ENCODE peak calls at places on chromosome X, in five cellular contexts. One of them, this sample, is unnamed.
A peak's percentile ranks its signal among the peaks of the same experiment; 100 is the strongest.

GRCh38 chrX:48786341-48786800 is at the start of gene GATA1:
- DNase-seq in H1: no peak
- DNase-seq in K562: peak; percentile 87
- DNase-seq in GM12891: no peak
- DNase-seq in GM12878: no peak
- DNase-seq in this sample: no peak

GRCh38 chrX:10529344-10529743 is 91.0 kb downstream of the MID1 start:
- DNase-seq in H1: no peak
- DNase-seq in GM12878: no peak
- DNase-seq in GM12891: no peak
- DNase-seq in K562: no peak
- DNase-seq in this sample: no peak

GRCh38 chrX:96389314-96390048 is 295.2 kb upstream of the DIAPH2 start:
- DNase-seq in GM12878: no peak
- DNase-seq in H1: no peak
- DNase-seq in GM12891: no peak
- DNase-seq in K562: no peak
- DNase-seq in this sample: no peak

GRCh38 chrX:5726246-5726645 is 502.4 kb downstream of the NLGN4X start:
- DNase-seq in K562: no peak
- DNase-seq in H1: no peak
- DNase-seq in GM12891: no peak
- DNase-seq in GM12878: no peak
- DNase-seq in this sample: no peak

GRCh38 chrX:95057341-95057740 is 1383.3 kb downstream of the FAM133A start:
- DNase-seq in H1: no peak
- DNase-seq in GM12878: no peak
- DNase-seq in K562: no peak
- DNase-seq in GM12891: no peak
- DNase-seq in this sample: no peak

GRCh38 chrX:69759921-69760625 is 144.2 kb downstream of the EDA start:
- DNase-seq in H1: no peak
- DNase-seq in K562: no peak
- DNase-seq in GM12891: no peak
- DNase-seq in GM12878: no peak
- DNase-seq in this sample: no peak

GRCh38 chrX:2521927-2522386 is 21.2 kb upstream of the DHRSX start:
- DNase-seq in K562: no peak
- DNase-seq in GM12891: no peak
- DNase-seq in H1: no peak
- DNase-seq in GM12878: no peak
- DNase-seq in this sample: no peak

GRCh38 chrX:53373307-53373706 is 49.1 kb downstream of the SMC1A start:
- DNase-seq in K562: no peak
- DNase-seq in GM12891: no peak
- DNase-seq in H1: no peak
- DNase-seq in GM12878: no peak
- DNase-seq in this sample: no peak

GRCh38 chrX:68588653-68589371 is 58.7 kb upstream of the STARD8 start:
- DNase-seq in GM12878: no peak
- DNase-seq in GM12891: no peak
- DNase-seq in H1: no peak
- DNase-seq in K562: peak; percentile 71
- DNase-seq in this sample: no peak

GRCh38 chrX:40878821-40879571 is 143.7 kb upstream of the MED14 start:
- DNase-seq in GM12891: no peak
- DNase-seq in GM12878: no peak
- DNase-seq in H1: no peak
- DNase-seq in K562: no peak
- DNase-seq in this sample: no peak

GRCh38 chrX:43661521-43662240 is 5.6 kb downstream of the MAOA start:
- DNase-seq in K562: no peak
- DNase-seq in GM12878: no peak
- DNase-seq in H1: no peak
- DNase-seq in GM12891: no peak
- DNase-seq in this sample: no peak

GRCh38 chrX:99901091-99901490 is 509.0 kb downstream of the PCDH19 start:
- DNase-seq in GM12878: no peak
- DNase-seq in K562: no peak
- DNase-seq in H1: no peak
- DNase-seq in GM12891: no peak
- DNase-seq in this sample: no peak

GRCh38 chrX:39755152-39756032 is 342.4 kb downstream of the BCOR start:
- DNase-seq in GM12878: no peak
- DNase-seq in GM12891: no peak
- DNase-seq in K562: peak; percentile 81
- DNase-seq in H1: no peak
- DNase-seq in this sample: no peak

DNA sequence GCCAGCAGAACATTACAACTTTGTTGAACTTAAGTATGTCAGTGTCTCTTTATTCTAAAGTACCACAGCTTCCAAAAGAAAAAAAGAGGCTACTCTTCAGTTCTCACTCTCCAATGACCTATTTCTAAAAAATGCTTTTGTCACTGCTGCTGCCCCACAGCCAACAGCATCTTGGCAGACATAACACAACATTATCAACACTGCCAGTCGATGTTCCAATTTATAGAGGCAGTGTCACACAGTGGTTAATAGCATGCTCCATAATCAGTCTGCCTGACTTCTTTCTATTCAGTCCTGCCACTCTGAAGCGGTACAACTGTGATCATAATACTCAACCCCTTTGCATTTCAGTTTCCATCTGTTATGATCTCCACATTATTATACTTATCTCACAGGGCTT is 69.2 kb downstream of the PLS3 start:
- DNase-seq in GM12878: no peak
- DNase-seq in H1: no peak
- DNase-seq in GM12891: no peak
- DNase-seq in K562: no peak
- DNase-seq in this sample: no peak
- TF ChIP-seq POLR2AphosphoS5 in GM12878: no peak
- TF ChIP-seq POLR2AphosphoS5 in H1: no peak
- TF ChIP-seq POLR2AphosphoS5 in GM12891: no peak
- TF ChIP-seq POLR2AphosphoS5 in K562: no peak
- TF ChIP-seq POLR2AphosphoS5 in this sample: no peak

GRCh38 chrX:31266172-31267076 is 194.6 kb upstream of the FTHL17 start:
- DNase-seq in GM12878: no peak
- DNase-seq in GM12891: peak; percentile 53
- DNase-seq in H1: peak; percentile 65
- DNase-seq in K562: peak; percentile 42
- DNase-seq in this sample: peak; percentile 11
- TF ChIP-seq POLR2A in GM12878: peak; percentile 57
- TF ChIP-seq POLR2A in GM12891: no peak
- TF ChIP-seq POLR2A in H1: no peak
- TF ChIP-seq POLR2A in K562: no peak
- TF ChIP-seq POLR2A in this sample: no peak

GRCh38 chrX:150454508-150455219 is 91.5 kb downstream of the MAMLD1 start:
- DNase-seq in H1: no peak
- DNase-seq in K562: no peak
- DNase-seq in GM12878: no peak
- DNase-seq in GM12891: no peak
- DNase-seq in this sample: no peak

GRCh38 chrX:150454083-150454482 is 91.0 kb downstream of the MAMLD1 start:
- DNase-seq in K562: no peak
- DNase-seq in GM12891: no peak
- DNase-seq in H1: no peak
- DNase-seq in GM12878: no peak
- DNase-seq in this sample: no peak

GRCh38 chrX:150456941-150457340 is 93.8 kb downstream of the MAMLD1 start:
- DNase-seq in GM12891: no peak
- DNase-seq in K562: no peak
- DNase-seq in GM12878: no peak
- DNase-seq in H1: no peak
- DNase-seq in this sample: no peak

GRCh38 chrX:150455220-150455618 is 92.1 kb downstream of the MAMLD1 start:
- DNase-seq in H1: no peak
- DNase-seq in GM12891: no peak
- DNase-seq in K562: no peak
- DNase-seq in GM12878: no peak
- DNase-seq in this sample: no peak

GRCh38 chrX:150456466-150456865 is 93.3 kb downstream of the MAMLD1 start:
- DNase-seq in GM12891: no peak
- DNase-seq in GM12878: no peak
- DNase-seq in H1: no peak
- DNase-seq in K562: peak; percentile 31
- DNase-seq in this sample: no peak
- TF ChIP-seq TAF1 in GM12891: no peak
- TF ChIP-seq TAF1 in GM12878: no peak
- TF ChIP-seq TAF1 in H1: no peak
- TF ChIP-seq TAF1 in K562: no peak
- TF ChIP-seq TAF1 in this sample: no peak

DNA sequence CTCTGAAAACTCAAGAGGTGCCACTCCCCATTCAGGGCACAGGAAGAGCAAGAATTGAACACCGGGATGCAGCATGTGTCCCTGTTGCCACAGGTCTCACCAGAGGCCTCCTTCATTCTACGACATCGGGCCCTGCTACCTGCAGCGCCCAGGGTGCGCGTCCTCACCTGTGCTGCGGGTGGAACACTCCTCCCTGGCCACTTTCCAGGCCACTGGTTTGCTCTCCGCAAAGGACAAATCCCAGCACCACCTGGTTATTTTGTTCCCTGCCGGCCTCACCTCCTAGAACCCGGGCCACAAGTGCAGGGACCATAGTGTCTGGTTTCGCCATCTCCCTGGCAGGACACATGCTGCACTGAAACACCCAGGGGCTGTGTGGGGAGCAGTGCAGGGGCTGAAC is 14.3 kb upstream of the FAM3A start:
- DNase-seq in K562: no peak
- DNase-seq in H1: no peak
- DNase-seq in GM12878: no peak
- DNase-seq in GM12891: no peak
- DNase-seq in this sample: no peak
- TF ChIP-seq POLR2AphosphoS5 in K562: no peak
- TF ChIP-seq POLR2AphosphoS5 in H1: no peak
- TF ChIP-seq POLR2AphosphoS5 in GM12878: no peak
- TF ChIP-seq POLR2AphosphoS5 in GM12891: no peak
- TF ChIP-seq POLR2AphosphoS5 in this sample: no peak

This sample was measured in GM12892.